ENCODE peak calls at places on chromosomes 5 and 9, in nine cellular contexts. One of them, this sample, is unnamed.

GRCh38 chr9:112334319-112334828 is 955 bp upstream of the PTBP3 start:
- DNase-seq in fibroblast of lung: peak; percentile 47
- DNase-seq in tibial nerve: peak; percentile 15
- DNase-seq in brain microvascular endothelial cell: no peak
- DNase-seq in colonic mucosa: peak; percentile 57
- DNase-seq in WERI-Rb-1: no peak
- DNase-seq in astrocyte: peak; percentile 38
- DNase-seq in sigmoid colon: no peak
- DNase-seq in GM23248: peak; percentile 62
- DNase-seq in this sample: no peak

GRCh38 chr5:50445281-50445949 is 4.3 kb upstream of the EMB start:
- DNase-seq in fibroblast of lung: no peak
- DNase-seq in tibial nerve: no peak
- DNase-seq in brain microvascular endothelial cell: no peak
- DNase-seq in colonic mucosa: no peak
- DNase-seq in WERI-Rb-1: no peak
- DNase-seq in astrocyte: no peak
- DNase-seq in sigmoid colon: no peak
- DNase-seq in GM23248: no peak
- DNase-seq in this sample: no peak

GRCh38 chr9:128214571-128215490 is 11.7 kb downstream of the DNM1 start:
- DNase-seq in fibroblast of lung: no peak
- DNase-seq in tibial nerve: no peak
- DNase-seq in brain microvascular endothelial cell: no peak
- DNase-seq in colonic mucosa: no peak
- DNase-seq in WERI-Rb-1: no peak
- DNase-seq in astrocyte: no peak
- DNase-seq in sigmoid colon: no peak
- DNase-seq in GM23248: peak; percentile 51
- DNase-seq in this sample: no peak

GRCh38 chr5:172170251-172170701 is 17.7 kb downstream of the STK10 start:
- DNase-seq in fibroblast of lung: no peak
- DNase-seq in tibial nerve: no peak
- DNase-seq in brain microvascular endothelial cell: no peak
- DNase-seq in colonic mucosa: no peak
- DNase-seq in WERI-Rb-1: no peak
- DNase-seq in astrocyte: no peak
- DNase-seq in sigmoid colon: no peak
- DNase-seq in GM23248: peak; percentile 22
- DNase-seq in this sample: no peak

GRCh38 chr5:56202483-56202882 is 30.6 kb downstream of the ANKRD55 start:
- DNase-seq in fibroblast of lung: peak; percentile 58
- DNase-seq in tibial nerve: no peak
- DNase-seq in brain microvascular endothelial cell: no peak
- DNase-seq in colonic mucosa: no peak
- DNase-seq in WERI-Rb-1: no peak
- DNase-seq in astrocyte: no peak
- DNase-seq in sigmoid colon: no peak
- DNase-seq in GM23248: no peak
- DNase-seq in this sample: no peak

GRCh38 chr9:83178717-83179116 is 115.8 kb upstream of the RASEF start:
- DNase-seq in fibroblast of lung: no peak
- DNase-seq in tibial nerve: no peak
- DNase-seq in brain microvascular endothelial cell: no peak
- DNase-seq in colonic mucosa: no peak
- DNase-seq in WERI-Rb-1: no peak
- DNase-seq in astrocyte: no peak
- DNase-seq in sigmoid colon: no peak
- DNase-seq in GM23248: no peak
- DNase-seq in this sample: no peak

GRCh38 chr5:127440831-127441230 is 76.6 kb upstream of the PRRC1 start:
- DNase-seq in fibroblast of lung: no peak
- DNase-seq in tibial nerve: no peak
- DNase-seq in brain microvascular endothelial cell: peak; percentile 40
- DNase-seq in colonic mucosa: no peak
- DNase-seq in WERI-Rb-1: no peak
- DNase-seq in astrocyte: no peak
- DNase-seq in sigmoid colon: no peak
- DNase-seq in GM23248: peak; percentile 78
- DNase-seq in this sample: no peak

GRCh38 chr5:121525731-121526130 is 326.0 kb upstream of the FTMT start:
- DNase-seq in fibroblast of lung: peak; percentile 51
- DNase-seq in tibial nerve: no peak
- DNase-seq in brain microvascular endothelial cell: no peak
- DNase-seq in colonic mucosa: no peak
- DNase-seq in WERI-Rb-1: no peak
- DNase-seq in astrocyte: no peak
- DNase-seq in sigmoid colon: no peak
- DNase-seq in GM23248: no peak
- DNase-seq in this sample: no peak

GRCh38 chr9:109382182-109382581 is 61.3 kb upstream of the EPB41L4B start:
- DNase-seq in fibroblast of lung: no peak
- DNase-seq in tibial nerve: no peak
- DNase-seq in brain microvascular endothelial cell: no peak
- DNase-seq in colonic mucosa: no peak
- DNase-seq in WERI-Rb-1: no peak
- DNase-seq in astrocyte: no peak
- DNase-seq in sigmoid colon: no peak
- DNase-seq in GM23248: no peak
- DNase-seq in this sample: no peak

GRCh38 chr5:3606121-3606831 is 10.6 kb downstream of the IRX1 start:
- DNase-seq in fibroblast of lung: no peak
- DNase-seq in tibial nerve: no peak
- DNase-seq in brain microvascular endothelial cell: no peak
- DNase-seq in colonic mucosa: no peak
- DNase-seq in WERI-Rb-1: no peak
- DNase-seq in astrocyte: no peak
- DNase-seq in sigmoid colon: no peak
- DNase-seq in GM23248: peak; percentile 56
- DNase-seq in this sample: no peak
- H3K27me3 ChIP-seq in fibroblast of lung: peaks cover 7% of the 10 kb centered on the region
- H3K27me3 ChIP-seq in tibial nerve: no peaks in the 10 kb centered on the region
- H3K27me3 ChIP-seq in brain microvascular endothelial cell: peaks cover 15% of the 10 kb centered on the region
- H3K27me3 ChIP-seq in colonic mucosa: peaks cover 21% of the 10 kb centered on the region
- H3K27me3 ChIP-seq in WERI-Rb-1: peaks cover 100% of the 10 kb centered on the region
- H3K27me3 ChIP-seq in astrocyte: peaks cover 9% of the 10 kb centered on the region
- H3K27me3 ChIP-seq in sigmoid colon: peaks cover 52% of the 10 kb centered on the region
- H3K27me3 ChIP-seq in GM23248: no peaks in the 10 kb centered on the region
- H3K27me3 ChIP-seq in this sample: peaks cover 87% of the 10 kb centered on the region

GRCh38 chr5:93607367-93608258 is 24.6 kb downstream of the NR2F1 start:
- DNase-seq in fibroblast of lung: peak; percentile 86
- DNase-seq in tibial nerve: peak; percentile 55
- DNase-seq in brain microvascular endothelial cell: peak; percentile 89
- DNase-seq in colonic mucosa: no peak
- DNase-seq in WERI-Rb-1: peak; percentile 54
- DNase-seq in astrocyte: peak; percentile 87
- DNase-seq in sigmoid colon: no peak
- DNase-seq in GM23248: peak; percentile 74
- DNase-seq in this sample: no peak
- H3K27me3 ChIP-seq in fibroblast of lung: peaks cover 6% of the 10 kb centered on the region
- H3K27me3 ChIP-seq in tibial nerve: no peaks in the 10 kb centered on the region
- H3K27me3 ChIP-seq in brain microvascular endothelial cell: peaks cover 31% of the 10 kb centered on the region
- H3K27me3 ChIP-seq in colonic mucosa: peaks cover 88% of the 10 kb centered on the region
- H3K27me3 ChIP-seq in WERI-Rb-1: no peaks in the 10 kb centered on the region
- H3K27me3 ChIP-seq in astrocyte: peaks cover 39% of the 10 kb centered on the region
- H3K27me3 ChIP-seq in sigmoid colon: peaks cover 77% of the 10 kb centered on the region
- H3K27me3 ChIP-seq in GM23248: peaks cover 83% of the 10 kb centered on the region
- H3K27me3 ChIP-seq in this sample: peaks cover 29% of the 10 kb centered on the region

GRCh38 chr5:168874713-168875380 is 295.7 kb upstream of the PANK3 start:
- DNase-seq in fibroblast of lung: no peak
- DNase-seq in tibial nerve: no peak
- DNase-seq in brain microvascular endothelial cell: peak; percentile 28
- DNase-seq in colonic mucosa: no peak
- DNase-seq in WERI-Rb-1: no peak
- DNase-seq in astrocyte: no peak
- DNase-seq in sigmoid colon: no peak
- DNase-seq in GM23248: peak; percentile 23
- DNase-seq in this sample: no peak
- H3K27me3 ChIP-seq in fibroblast of lung: no peaks in the 10 kb centered on the region
- H3K27me3 ChIP-seq in tibial nerve: no peaks in the 10 kb centered on the region
- H3K27me3 ChIP-seq in brain microvascular endothelial cell: no peaks in the 10 kb centered on the region
- H3K27me3 ChIP-seq in colonic mucosa: no peaks in the 10 kb centered on the region
- H3K27me3 ChIP-seq in WERI-Rb-1: peaks cover 95% of the 10 kb centered on the region
- H3K27me3 ChIP-seq in astrocyte: no peaks in the 10 kb centered on the region
- H3K27me3 ChIP-seq in sigmoid colon: no peaks in the 10 kb centered on the region
- H3K27me3 ChIP-seq in GM23248: no peaks in the 10 kb centered on the region
- H3K27me3 ChIP-seq in this sample: no peaks in the 10 kb centered on the region

GRCh38 chr9:97982719-97983523 is at the start of gene ANP32B:
- DNase-seq in fibroblast of lung: peak; percentile 92
- DNase-seq in tibial nerve: peak; percentile 79
- DNase-seq in brain microvascular endothelial cell: peak; percentile 79
- DNase-seq in colonic mucosa: peak; percentile 90
- DNase-seq in WERI-Rb-1: peak; percentile 97
- DNase-seq in astrocyte: peak; percentile 75
- DNase-seq in sigmoid colon: peak; percentile 96
- DNase-seq in GM23248: peak; percentile 98
- DNase-seq in this sample: peak; percentile 45
- H3K27me3 ChIP-seq in fibroblast of lung: no peaks in the 10 kb centered on the region
- H3K27me3 ChIP-seq in tibial nerve: no peaks in the 10 kb centered on the region
- H3K27me3 ChIP-seq in brain microvascular endothelial cell: no peaks in the 10 kb centered on the region
- H3K27me3 ChIP-seq in colonic mucosa: no peaks in the 10 kb centered on the region
- H3K27me3 ChIP-seq in WERI-Rb-1: no peaks in the 10 kb centered on the region
- H3K27me3 ChIP-seq in astrocyte: no peaks in the 10 kb centered on the region
- H3K27me3 ChIP-seq in sigmoid colon: no peaks in the 10 kb centered on the region
- H3K27me3 ChIP-seq in GM23248: no peaks in the 10 kb centered on the region
- H3K27me3 ChIP-seq in this sample: no peaks in the 10 kb centered on the region

DNA sequence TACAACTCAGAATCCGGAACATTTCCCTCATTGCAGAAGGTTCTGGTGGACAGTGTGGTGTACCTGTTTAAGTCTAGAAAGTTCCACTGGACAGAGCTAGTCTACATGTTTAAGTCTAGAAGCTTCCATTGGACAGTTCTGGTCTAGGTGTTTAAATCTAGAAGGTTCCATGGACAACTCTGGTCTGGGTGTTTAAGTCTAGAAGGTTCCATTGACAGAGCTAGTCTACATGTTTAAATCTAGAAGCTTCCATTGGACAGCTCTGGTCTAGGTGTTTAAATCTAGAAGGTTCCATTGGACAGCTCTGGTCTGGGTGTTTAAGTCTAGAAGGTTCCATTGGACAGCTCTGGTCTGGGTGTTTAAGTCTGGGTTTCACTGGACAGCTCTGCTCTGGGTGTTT is 25.0 kb downstream of the CCDC187 start:
- DNase-seq in fibroblast of lung: no peak
- DNase-seq in tibial nerve: no peak
- DNase-seq in brain microvascular endothelial cell: no peak
- DNase-seq in colonic mucosa: no peak
- DNase-seq in WERI-Rb-1: no peak
- DNase-seq in astrocyte: no peak
- DNase-seq in sigmoid colon: no peak
- DNase-seq in GM23248: no peak
- DNase-seq in this sample: no peak
- H3K27me3 ChIP-seq in fibroblast of lung: peaks cover 20% of the 10 kb centered on the region
- H3K27me3 ChIP-seq in tibial nerve: no peaks in the 10 kb centered on the region
- H3K27me3 ChIP-seq in brain microvascular endothelial cell: peaks cover 14% of the 10 kb centered on the region
- H3K27me3 ChIP-seq in colonic mucosa: no peaks in the 10 kb centered on the region
- H3K27me3 ChIP-seq in WERI-Rb-1: no peaks in the 10 kb centered on the region
- H3K27me3 ChIP-seq in astrocyte: peaks cover 17% of the 10 kb centered on the region
- H3K27me3 ChIP-seq in sigmoid colon: peaks cover 8% of the 10 kb centered on the region
- H3K27me3 ChIP-seq in GM23248: peaks cover 26% of the 10 kb centered on the region
- H3K27me3 ChIP-seq in this sample: no peaks in the 10 kb centered on the region

GRCh38 chr9:121499177-121499426 is 542 bp downstream of the GGTA1 start:
- DNase-seq in fibroblast of lung: no peak
- DNase-seq in tibial nerve: no peak
- DNase-seq in brain microvascular endothelial cell: no peak
- DNase-seq in colonic mucosa: no peak
- DNase-seq in WERI-Rb-1: no peak
- DNase-seq in astrocyte: no peak
- DNase-seq in sigmoid colon: no peak
- DNase-seq in GM23248: no peak
- DNase-seq in this sample: no peak

GRCh38 chr9:121499427-121500164 is at the start of gene GGTA1:
- DNase-seq in fibroblast of lung: peak; percentile 53
- DNase-seq in tibial nerve: peak; percentile 29
- DNase-seq in brain microvascular endothelial cell: peak; percentile 38
- DNase-seq in colonic mucosa: peak; percentile 45
- DNase-seq in WERI-Rb-1: peak; percentile 61
- DNase-seq in astrocyte: peak; percentile 36
- DNase-seq in sigmoid colon: peak; percentile 80
- DNase-seq in GM23248: peak; percentile 77
- DNase-seq in this sample: no peak

GRCh38 chr9:121498487-121499176 is 1.0 kb downstream of the GGTA1 start:
- DNase-seq in fibroblast of lung: peak; percentile 59
- DNase-seq in tibial nerve: peak; percentile 39
- DNase-seq in brain microvascular endothelial cell: no peak
- DNase-seq in colonic mucosa: peak; percentile 32
- DNase-seq in WERI-Rb-1: peak; percentile 40
- DNase-seq in astrocyte: no peak
- DNase-seq in sigmoid colon: no peak
- DNase-seq in GM23248: peak; percentile 76
- DNase-seq in this sample: no peak

GRCh38 chr9:121500165-121500478 is 478 bp upstream of the GGTA1 start:
- DNase-seq in fibroblast of lung: no peak
- DNase-seq in tibial nerve: no peak
- DNase-seq in brain microvascular endothelial cell: no peak
- DNase-seq in colonic mucosa: no peak
- DNase-seq in WERI-Rb-1: no peak
- DNase-seq in astrocyte: no peak
- DNase-seq in sigmoid colon: no peak
- DNase-seq in GM23248: no peak
- DNase-seq in this sample: no peak

DNA sequence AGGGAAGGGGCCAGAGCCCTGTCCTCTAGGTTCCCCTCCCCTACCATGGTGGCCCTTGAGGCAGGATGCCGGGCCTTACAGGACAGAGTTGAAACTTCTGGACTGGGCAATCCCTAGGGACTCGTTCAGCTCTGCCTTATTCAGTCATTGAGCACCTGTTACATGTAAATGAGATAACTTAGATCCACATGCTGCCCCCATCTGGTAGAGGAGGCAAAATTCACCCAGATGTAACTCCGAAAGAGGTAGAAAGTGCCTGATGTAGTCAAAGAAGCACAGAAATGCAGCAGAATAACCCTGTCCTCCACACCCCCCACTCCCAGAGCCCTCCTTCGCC is 1.5 kb downstream of the GGTA1 start:
- DNase-seq in fibroblast of lung: peak; percentile 73
- DNase-seq in tibial nerve: peak; percentile 58
- DNase-seq in brain microvascular endothelial cell: peak; percentile 81
- DNase-seq in colonic mucosa: peak; percentile 79
- DNase-seq in WERI-Rb-1: peak; percentile 89
- DNase-seq in astrocyte: peak; percentile 53
- DNase-seq in sigmoid colon: no peak
- DNase-seq in GM23248: peak; percentile 85
- DNase-seq in this sample: no peak
- H3K27me3 ChIP-seq in fibroblast of lung: peaks cover 13% of the 10 kb centered on the region
- H3K27me3 ChIP-seq in tibial nerve: no peaks in the 10 kb centered on the region
- H3K27me3 ChIP-seq in brain microvascular endothelial cell: peaks cover 10% of the 10 kb centered on the region
- H3K27me3 ChIP-seq in colonic mucosa: peaks cover 11% of the 10 kb centered on the region
- H3K27me3 ChIP-seq in WERI-Rb-1: peaks cover 38% of the 10 kb centered on the region
- H3K27me3 ChIP-seq in astrocyte: peaks cover 37% of the 10 kb centered on the region
- H3K27me3 ChIP-seq in sigmoid colon: peaks cover 7% of the 10 kb centered on the region
- H3K27me3 ChIP-seq in GM23248: peaks cover 16% of the 10 kb centered on the region
- H3K27me3 ChIP-seq in this sample: no peaks in the 10 kb centered on the region

GRCh38 chr5:161847896-161848510 is at the start of gene GABRA1:
- DNase-seq in fibroblast of lung: no peak
- DNase-seq in tibial nerve: no peak
- DNase-seq in brain microvascular endothelial cell: no peak
- DNase-seq in colonic mucosa: no peak
- DNase-seq in WERI-Rb-1: peak; percentile 10
- DNase-seq in astrocyte: no peak
- DNase-seq in sigmoid colon: no peak
- DNase-seq in GM23248: peak; percentile 0
- DNase-seq in this sample: no peak
- H3K27me3 ChIP-seq in fibroblast of lung: no peaks in the 10 kb centered on the region
- H3K27me3 ChIP-seq in tibial nerve: no peaks in the 10 kb centered on the region
- H3K27me3 ChIP-seq in brain microvascular endothelial cell: no peaks in the 10 kb centered on the region
- H3K27me3 ChIP-seq in colonic mucosa: peaks cover 10% of the 10 kb centered on the region
- H3K27me3 ChIP-seq in WERI-Rb-1: peaks cover 59% of the 10 kb centered on the region
- H3K27me3 ChIP-seq in astrocyte: peaks cover 2% of the 10 kb centered on the region
- H3K27me3 ChIP-seq in sigmoid colon: peaks cover 7% of the 10 kb centered on the region
- H3K27me3 ChIP-seq in GM23248: no peaks in the 10 kb centered on the region
- H3K27me3 ChIP-seq in this sample: no peaks in the 10 kb centered on the region